ENCODE peak calls at places on chromosomes 2 and 18, in eight cellular contexts. H is fibroblast of lung, V is tibial nerve, R is psoas muscle, Y is left ventricle myocardium inferior, Z is right atrium auricular region, C is PC-9, P is breast epithelium. G is an unnamed sample.

GRCh38 chr18:68263481-68263880 is 451.4 kb downstream of the TMX3 start:
- DNase-seq in H (peak; percentile 23), V (no peak), R (no peak), Y (no peak), Z (no peak), C (no peak), P (no peak), G (no peak)

GRCh38 chr18:49371786-49372185 is 88.7 kb downstream of the DYM start:
- DNase-seq in H (no peak), V (no peak), R (no peak), Y (no peak), Z (no peak), C (no peak), P (no peak), G (no peak)

GRCh38 chr2:70214958-70215357 is 24.1 kb upstream of the C2orf42 start:
- DNase-seq in H (peak; percentile 55), V (no peak), R (no peak), Y (no peak), Z (no peak), C (no peak), P (no peak), G (no peak)

GRCh38 chr2:62464608-62465007 is 41.4 kb downstream of the TMEM17 start:
- DNase-seq in H (no peak), V (no peak), R (no peak), Y (no peak), Z (no peak), C (no peak), P (no peak), G (no peak)

GRCh38 chr2:58553937-58554336 is 312.8 kb upstream of the FANCL start:
- DNase-seq in H (peak; percentile 9), V (no peak), R (no peak), Y (no peak), Z (no peak), C (no peak), P (no peak), G (no peak)

GRCh38 chr2:168748461-168748860 is 54.0 kb upstream of the NOSTRIN start:
- DNase-seq in H (no peak), V (no peak), R (no peak), Y (no peak), Z (no peak), C (no peak), P (no peak), G (no peak)

GRCh38 chr2:3644246-3644525 is 13.8 kb upstream of the ALLC start:
- DNase-seq in H (no peak), V (no peak), R (no peak), Y (no peak), Z (no peak), C (no peak), P (no peak), G (no peak)

GRCh38 chr2:156321243-156321904 is 11.1 kb downstream of the NR4A2 start:
- DNase-seq in H (no peak), V (no peak), R (peak; percentile 19), Y (no peak), Z (no peak), C (no peak), P (no peak), G (no peak)

GRCh38 chr2:128535928-128536327 is 217.3 kb upstream of the HS6ST1 start:
- DNase-seq in H (peak; percentile 86), V (no peak), R (no peak), Y (no peak), Z (no peak), C (peak; percentile 86), P (no peak), G (no peak)

GRCh38 chr18:77223221-77223639 is 26.4 kb upstream of the GALR1 start:
- DNase-seq in H (no peak), V (no peak), R (no peak), Y (no peak), Z (no peak), C (no peak), P (no peak), G (no peak)

GRCh38 chr2:121285077-121285449 is at the start of gene TFCP2L1:
- DNase-seq in H (no peak), V (no peak), R (no peak), Y (no peak), Z (no peak), C (no peak), P (peak; percentile 63), G (no peak)

GRCh38 chr2:84160461-84160860 is 298.6 kb downstream of the SUCLG1 start:
- DNase-seq in H (no peak), V (no peak), R (no peak), Y (no peak), Z (no peak), C (no peak), P (no peak), G (no peak)

GRCh38 chr2:19360266-19360665 is 1.8 kb upstream of the OSR1 start:
- DNase-seq in H (no peak), V (no peak), R (no peak), Y (no peak), Z (no peak), C (no peak), P (no peak), G (no peak)

GRCh38 chr2:10817413-10817812 is 4.8 kb upstream of the PDIA6 start:
- DNase-seq in H (no peak), V (no peak), R (no peak), Y (no peak), Z (no peak), C (no peak), P (no peak), G (no peak)
- TF ChIP-seq CTCF in H (peak; percentile 41), V (no peak), R (no peak), Y (no peak), Z (no peak), C (peak; percentile 53), P (no peak), G (peak; percentile 16)

GRCh38 chr2:74659462-74659861 is 5.4 kb downstream of the SEMA4F start:
- DNase-seq in H (no peak), V (no peak), R (no peak), Y (no peak), Z (no peak), C (no peak), P (no peak), G (no peak)

GRCh38 chr2:74658516-74658915 is 4.5 kb downstream of the SEMA4F start:
- DNase-seq in H (peak; percentile 30), V (no peak), R (no peak), Y (no peak), Z (no peak), C (no peak), P (no peak), G (no peak)

GRCh38 chr2:74655579-74655978 is 1.5 kb downstream of the SEMA4F start:
- DNase-seq in H (no peak), V (no peak), R (no peak), Y (no peak), Z (no peak), C (no peak), P (no peak), G (no peak)

GRCh38 chr2:74653589-74653984 is 460 bp upstream of the SEMA4F start:
- DNase-seq in H (no peak), V (no peak), R (no peak), Y (no peak), Z (no peak), C (no peak), P (no peak), G (no peak)

DNA sequence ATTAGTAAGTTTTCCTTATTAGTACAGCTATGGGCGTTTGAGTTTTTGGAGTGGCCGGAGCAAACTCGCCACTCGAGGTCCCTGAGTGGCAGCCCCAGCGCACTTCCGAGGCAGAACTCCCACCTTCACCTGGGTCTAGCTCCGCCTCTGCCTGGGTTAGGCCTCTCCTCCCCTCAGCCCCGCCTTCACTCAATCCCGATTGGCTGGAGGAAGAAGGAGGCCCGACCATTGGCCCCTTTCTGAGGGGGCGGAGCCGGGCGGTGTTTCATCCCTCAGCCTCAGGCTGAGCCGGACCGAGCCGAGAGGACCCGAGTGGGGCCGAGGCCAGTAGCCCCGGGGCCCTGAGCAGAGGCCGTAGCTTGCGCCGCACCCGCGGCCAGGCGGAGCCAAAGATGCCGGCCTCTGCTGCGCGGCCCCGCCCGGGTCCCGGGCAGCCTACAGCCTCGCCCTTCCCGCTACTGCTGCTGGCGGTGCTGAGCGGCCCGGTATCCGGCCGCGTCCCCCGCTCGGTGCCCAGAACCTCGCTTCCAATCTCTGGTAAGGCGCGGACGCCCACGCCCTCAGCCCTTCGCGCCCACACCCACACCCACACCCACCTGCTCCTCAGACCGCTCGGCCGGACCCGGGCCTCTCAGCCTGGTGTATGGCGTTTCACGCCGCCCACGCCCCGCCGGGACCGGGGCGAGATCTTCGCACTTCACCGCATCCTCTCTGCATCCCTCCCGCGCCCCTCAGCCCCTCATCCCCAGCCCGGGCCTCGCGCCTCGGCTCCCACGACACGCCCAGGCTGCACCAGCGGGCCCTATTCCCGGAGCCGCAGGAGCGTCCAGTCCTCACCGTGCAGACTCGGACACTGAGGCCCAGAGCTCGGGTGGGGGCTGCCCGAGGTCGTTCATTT is at the start of gene SEMA4F:
- DNase-seq in H (peak; percentile 90), V (peak; percentile 91), R (peak; percentile 95), Y (peak; percentile 97), Z (peak; percentile 94), C (peak; percentile 92), P (peak; percentile 96), G (peak; percentile 96)
- H3K27ac ChIP-seq in H (peak within 1 kb of the TSS; percentile 12), V (no peak within 1 kb of the TSS), R (no peak within 1 kb of the TSS), Y (peak within 1 kb of the TSS; percentile 58), Z (peak within 1 kb of the TSS; percentile 50), C (no peak within 1 kb of the TSS), P (peak within 1 kb of the TSS; percentile 54), G (peak within 1 kb of the TSS; percentile 48)

GRCh38 chr2:237701859-237702370 is 74.5 kb downstream of the LRRFIP1 start:
- DNase-seq in H (no peak), V (no peak), R (no peak), Y (no peak), Z (no peak), C (no peak), P (no peak), G (no peak)

GRCh38 chr2:237702439-237703397 is 75.3 kb downstream of the LRRFIP1 start:
- DNase-seq in H (peak; percentile 47), V (no peak), R (no peak), Y (peak; percentile 61), Z (no peak), C (no peak), P (no peak), G (peak; percentile 53)

GRCh38 chr2:237700583-237701032 is 73.2 kb downstream of the LRRFIP1 start:
- DNase-seq in H (peak; percentile 78), V (no peak), R (peak; percentile 66), Y (peak; percentile 70), Z (peak; percentile 79), C (no peak), P (no peak), G (no peak)

GRCh38 chr2:237699870-237700582 is 72.6 kb downstream of the LRRFIP1 start:
- DNase-seq in H (no peak), V (no peak), R (no peak), Y (no peak), Z (no peak), C (no peak), P (no peak), G (no peak)

GRCh38 chr2:237701033-237701858 is 73.9 kb downstream of the LRRFIP1 start:
- DNase-seq in H (no peak), V (no peak), R (no peak), Y (no peak), Z (no peak), C (no peak), P (no peak), G (no peak)
- H3K4me1 ChIP-seq in H (peaks cover 40% of the 10 kb centered on the region), V (peaks cover 72% of the 10 kb centered on the region), R (peaks cover 99% of the 10 kb centered on the region), Y (peaks cover 100% of the 10 kb centered on the region), Z (peaks cover 4% of the 10 kb centered on the region), C (peaks cover 20% of the 10 kb centered on the region), P (peaks cover 41% of the 10 kb centered on the region), G (peaks cover 99% of the 10 kb centered on the region)

DNA sequence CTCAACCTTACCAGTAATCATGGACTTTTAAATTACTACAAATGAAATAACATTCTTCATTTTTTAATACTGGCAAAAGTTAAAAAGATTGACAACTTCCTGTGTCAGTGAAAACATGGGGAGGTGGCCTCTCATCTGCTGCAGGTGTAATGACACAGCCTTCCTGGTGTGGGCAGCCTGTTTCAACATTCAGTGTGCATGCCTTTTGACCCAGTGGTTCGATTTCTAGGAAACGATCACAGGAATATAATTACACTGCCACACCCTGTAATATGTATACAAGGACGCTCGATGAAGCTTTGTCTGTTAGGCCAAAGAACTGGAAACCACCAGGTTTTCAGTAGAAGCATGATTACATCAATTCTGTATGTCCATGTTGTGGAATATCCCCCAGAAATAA is 68.7 kb downstream of the MTHFD2 start:
- DNase-seq in H (peak; percentile 4), V (no peak), R (no peak), Y (no peak), Z (no peak), C (peak; percentile 79), P (no peak), G (peak; percentile 13)
- TF ChIP-seq CTCF in H (peak; percentile 13), V (no peak), R (no peak), Y (peak; percentile 47), Z (peak; percentile 30), C (peak; percentile 53), P (peak; percentile 37), G (peak; percentile 60)

G was measured in CD8-positive, alpha-beta T cell.